ENCODE peak calls at places on chromosomes 16 and 17, in five cellular contexts. G is H1, Q is HCT116, Z is GM23338, K is HepG2. O is an unnamed sample.

GRCh38 chr16:66471264-66471663 is 44.2 kb downstream of the BEAN1 start:
- DNase-seq in Q (no peak), Z (no peak), K (no peak), G (no peak), O (no peak)

GRCh38 chr17:83050651-83051422 is 28.6 kb upstream of the METRNL start:
- DNase-seq in Z (peak), G (no peak), K (no peak), Q (no peak), O (no peak)

GRCh38 chr17:53319947-53320346 is 502.8 kb upstream of the KIF2B start:
- DNase-seq in Z (no peak), G (no peak), Q (no peak), K (no peak), O (no peak)

GRCh38 chr16:471353-472198 is 46.1 kb downstream of the RAB11FIP3 start:
- DNase-seq in G (peak), Q (no peak), K (no peak), Z (peak), O (no peak)

GRCh38 chr17:57602896-57603295 is 142.2 kb downstream of the CCDC182 start:
- DNase-seq in Q (no peak), Z (no peak), K (no peak), G (no peak), O (no peak)

GRCh38 chr17:51260237-51260959 is at the start of gene UTP18:
- DNase-seq in G (peak), Z (peak), K (peak), Q (peak), O (no peak)

GRCh38 chr16:61579195-61579594 is 457.0 kb downstream of the CDH8 start:
- DNase-seq in Z (no peak), G (no peak), K (no peak), Q (no peak), O (no peak)

GRCh38 chr17:81049973-81050551 is 15.1 kb downstream of the BAIAP2 start:
- DNase-seq in K (no peak), Q (peak), Z (no peak), G (no peak), O (no peak)

GRCh38 chr17:68398731-68399637 is 58.3 kb downstream of the WIPI1 start:
- DNase-seq in K (peak), Z (peak), G (no peak), Q (peak), O (no peak)

GRCh38 chr16:30051518-30051917 is 14.0 kb upstream of the ALDOA start:
- DNase-seq in Q (no peak), K (no peak), G (no peak), Z (no peak), O (no peak)

GRCh38 chr17:34487616-34488015 is 91.8 kb upstream of the TMEM132E start:
- DNase-seq in Q (no peak), G (no peak), K (no peak), Z (peak), O (no peak)

GRCh38 chr16:72241930-72242329 is 70.0 kb upstream of the PMFBP1 start:
- DNase-seq in K (peak), G (no peak), Q (peak), Z (peak), O (no peak)

GRCh38 chr17:491086-492014 is 138.7 kb upstream of the RPH3AL start:
- DNase-seq in G (no peak), K (peak), Z (peak), Q (no peak), O (no peak)

GRCh38 chr17:488993-489757 is 136.6 kb upstream of the RPH3AL start:
- DNase-seq in G (no peak), Q (peak), Z (peak), K (peak), O (no peak)

GRCh38 chr17:493666-494065 is 141.1 kb upstream of the RPH3AL start:
- DNase-seq in Q (no peak), Z (no peak), K (no peak), G (no peak), O (no peak)

GRCh38 chr17:492015-492399 is 139.4 kb upstream of the RPH3AL start:
- DNase-seq in G (no peak), Q (no peak), Z (no peak), K (no peak), O (no peak)

DNA sequence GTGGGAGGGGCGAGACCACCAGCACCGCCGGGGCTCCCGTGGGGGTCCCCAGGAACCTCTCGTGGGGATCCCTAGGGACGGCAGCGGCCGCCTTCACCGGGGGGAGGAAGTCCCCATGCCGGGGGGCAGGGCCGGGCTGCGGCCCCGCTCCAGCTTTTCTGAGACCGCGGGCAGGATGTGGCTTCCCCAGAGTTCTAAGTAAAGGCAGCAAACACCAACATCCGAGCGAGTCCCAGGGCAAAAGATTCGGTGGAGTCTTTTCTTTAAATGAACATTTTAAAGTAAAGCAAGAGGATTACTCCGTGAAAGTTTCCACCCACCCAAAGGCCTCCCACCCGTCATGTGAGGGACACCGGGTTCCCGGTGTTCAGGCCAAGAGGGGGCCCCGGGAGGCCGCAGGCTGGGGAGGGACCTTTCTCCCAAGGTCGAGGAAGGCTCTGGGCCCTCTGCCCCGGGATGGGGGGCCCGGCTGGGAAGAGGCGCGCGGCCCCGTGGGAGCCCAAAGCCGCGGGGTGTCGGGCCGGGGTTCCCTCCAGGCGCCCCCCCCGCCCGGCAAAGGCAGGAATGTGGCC is 137.2 kb upstream of the RPH3AL start:
- DNase-seq in K (peak), Z (peak), G (no peak), Q (no peak), O (no peak)
- TF ChIP-seq EZH2 in K (no peak), Z (no peak), G (no peak), Q (no peak), O (no peak)

DNA sequence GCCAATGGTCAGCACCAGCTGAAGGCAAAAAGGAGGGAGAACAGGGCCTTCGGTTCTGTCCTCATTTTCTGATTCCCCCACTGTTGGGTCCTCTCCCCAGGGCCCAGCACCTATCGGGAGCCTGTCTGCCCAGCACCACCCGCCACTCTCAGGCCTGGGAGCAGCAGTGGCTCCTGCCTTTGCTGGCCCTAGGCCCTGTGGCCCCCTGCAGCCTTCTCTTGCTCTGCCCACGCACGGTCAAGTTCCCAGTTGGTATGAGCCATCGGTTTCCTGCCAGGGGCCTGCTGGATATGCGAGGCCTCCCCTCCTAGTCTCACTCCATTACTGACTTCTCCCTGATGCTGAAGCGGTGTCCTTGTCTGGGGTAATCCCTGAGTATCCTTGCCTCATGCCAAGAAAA is 37.5 kb downstream of the HSBP1 start:
- DNase-seq in G (no peak), Q (no peak), K (no peak), Z (no peak), O (no peak)
- TF ChIP-seq EZH2 in G (no peak), Q (no peak), K (no peak), Z (no peak), O (no peak)

DNA sequence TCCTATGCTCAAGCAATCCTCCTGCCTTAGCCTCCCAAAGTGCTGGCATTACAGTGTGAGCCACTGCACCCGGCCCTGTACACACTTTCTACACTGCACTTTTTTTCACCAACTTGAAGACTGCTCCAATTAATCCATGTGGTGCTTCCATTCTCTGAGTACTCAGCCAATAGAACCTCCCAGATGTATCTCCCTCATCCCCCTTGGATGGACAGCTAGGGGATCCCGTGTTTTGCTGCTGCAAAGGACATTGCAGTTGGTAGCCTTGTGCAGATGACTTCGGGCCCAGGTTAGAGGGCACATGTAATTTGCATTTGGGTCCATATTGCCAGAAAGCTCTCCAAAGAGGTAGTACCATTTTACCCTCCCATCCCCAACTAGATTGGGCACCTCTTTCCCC is 59.9 kb downstream of the SREBF1 start:
- DNase-seq in Z (no peak), K (no peak), G (no peak), Q (no peak), O (no peak)
- TF ChIP-seq EZH2 in Z (no peak), K (no peak), G (no peak), Q (no peak), O (no peak)

GRCh38 chr17:10144456-10144855 is 54.0 kb downstream of the GAS7 start:
- DNase-seq in Z (no peak), K (no peak), G (no peak), Q (no peak), O (no peak)

GRCh38 chr17:10155334-10156081 is 42.9 kb downstream of the GAS7 start:
- DNase-seq in G (no peak), Z (no peak), K (no peak), Q (no peak), O (no peak)

GRCh38 chr17:10144976-10145375 is 53.4 kb downstream of the GAS7 start:
- DNase-seq in G (no peak), Q (no peak), K (no peak), Z (no peak), O (no peak)

GRCh38 chr17:10151667-10152496 is 46.5 kb downstream of the GAS7 start:
- DNase-seq in G (no peak), Q (no peak), K (no peak), Z (no peak), O (no peak)

DNA sequence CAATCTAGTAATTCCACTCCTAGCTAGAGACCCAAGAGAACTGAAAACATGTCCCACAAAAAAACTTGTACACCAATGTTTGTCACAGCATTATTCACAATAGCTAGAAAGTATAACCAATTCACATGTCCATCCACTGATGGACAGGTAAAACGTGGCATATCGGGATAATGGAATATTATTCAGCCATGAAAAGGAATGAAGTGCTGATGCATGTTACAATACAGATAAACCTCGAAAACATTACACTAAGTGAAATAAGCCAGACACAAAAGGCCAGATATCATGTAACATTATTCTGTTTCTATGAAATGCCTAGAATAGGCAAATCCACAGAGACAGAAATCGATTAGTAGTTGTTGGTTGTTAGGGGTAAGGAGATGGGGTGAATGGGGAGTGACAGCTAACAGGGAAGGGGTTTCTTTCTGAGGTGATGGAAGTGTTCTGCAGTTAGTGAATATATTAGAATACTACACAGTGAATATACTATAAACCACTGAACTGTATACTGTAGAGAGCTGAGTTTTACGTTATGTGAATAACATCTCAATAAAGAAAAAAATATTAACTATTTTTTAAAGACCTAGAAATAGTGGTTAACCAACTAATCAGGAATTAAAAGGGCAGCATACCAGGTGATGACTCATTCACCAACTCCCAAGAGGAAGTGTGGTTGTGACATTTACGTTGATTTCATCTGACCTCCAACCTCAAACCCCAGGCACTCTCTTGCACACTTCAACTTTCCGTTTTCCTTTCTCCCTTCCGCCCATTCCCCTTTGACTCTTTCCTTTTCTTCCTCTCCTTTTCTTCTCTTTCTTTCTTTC is 48.6 kb downstream of the GAS7 start:
- DNase-seq in K (no peak), Z (no peak), Q (peak), G (no peak), O (no peak)
- TF ChIP-seq EZH2 in K (no peak), Z (no peak), Q (no peak), G (no peak), O (no peak)

DNA sequence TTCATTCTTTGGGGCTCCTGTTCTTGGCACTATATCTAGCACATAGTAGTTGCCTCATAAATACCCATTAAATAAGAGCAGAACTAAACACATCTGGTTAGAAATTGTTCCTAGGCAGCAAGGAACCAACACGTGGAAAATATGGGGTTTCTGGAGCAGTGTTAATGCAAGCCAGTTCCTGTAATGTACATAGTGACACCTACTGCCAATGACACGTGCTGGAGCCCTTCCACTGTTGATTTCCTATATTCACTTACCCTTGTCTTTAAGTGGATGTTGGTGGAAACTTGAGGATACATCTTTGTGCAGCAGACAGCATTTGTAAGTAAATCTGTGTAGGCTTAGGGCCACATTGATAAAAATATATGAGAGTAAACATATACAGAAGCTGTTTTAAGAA is 1.6 kb upstream of the IRF8 start:
- DNase-seq in G (no peak), Q (no peak), Z (no peak), K (no peak), O (no peak)
- TF ChIP-seq EZH2 in G (no peak), Q (no peak), Z (peak), K (no peak), O (no peak)

O was measured in SK-N-MC.